ENCODE peak calls at places on chromosomes 3 and 15, in four cellular contexts. One of them, this sample, is unnamed.

GRCh38 chr3:29668233-29668632 is 387.4 kb downstream of the RBMS3 start:
- DNase-seq in trophoblast cell: no peak
- DNase-seq in IMR-90: no peak
- DNase-seq in neuronal stem cell: no peak
- DNase-seq in this sample: no peak

GRCh38 chr15:40062816-40063562 is 24.0 kb upstream of the SRP14 start:
- DNase-seq in IMR-90: no peak
- DNase-seq in neuronal stem cell: no peak
- DNase-seq in trophoblast cell: no peak
- DNase-seq in this sample: no peak

GRCh38 chr3:46007280-46007679 is 11.7 kb upstream of the FYCO1 start:
- DNase-seq in IMR-90: no peak
- DNase-seq in trophoblast cell: no peak
- DNase-seq in neuronal stem cell: no peak
- DNase-seq in this sample: no peak

GRCh38 chr15:71103102-71103676 is 12.1 kb upstream of the THSD4 start:
- DNase-seq in IMR-90: peak; percentile 68
- DNase-seq in trophoblast cell: no peak
- DNase-seq in neuronal stem cell: no peak
- DNase-seq in this sample: no peak

GRCh38 chr3:35338186-35338585 is 301.1 kb upstream of the ARPP21 start:
- DNase-seq in trophoblast cell: no peak
- DNase-seq in neuronal stem cell: no peak
- DNase-seq in IMR-90: no peak
- DNase-seq in this sample: no peak

GRCh38 chr3:144106970-144107369 is 135.3 kb downstream of the DIPK2A start:
- DNase-seq in neuronal stem cell: no peak
- DNase-seq in trophoblast cell: no peak
- DNase-seq in IMR-90: no peak
- DNase-seq in this sample: no peak

GRCh38 chr15:67175643-67176071 is 78.8 kb downstream of the AAGAB start:
- DNase-seq in IMR-90: peak; percentile 69
- DNase-seq in trophoblast cell: peak; percentile 79
- DNase-seq in neuronal stem cell: no peak
- DNase-seq in this sample: no peak

GRCh38 chr3:197371521-197372075 is 73.2 kb upstream of the DLG1 start:
- DNase-seq in IMR-90: no peak
- DNase-seq in trophoblast cell: no peak
- DNase-seq in neuronal stem cell: no peak
- DNase-seq in this sample: no peak

GRCh38 chr3:55621026-55621422 is 133.9 kb upstream of the WNT5A start:
- DNase-seq in neuronal stem cell: no peak
- DNase-seq in IMR-90: no peak
- DNase-seq in trophoblast cell: no peak
- DNase-seq in this sample: no peak
- H2BK120ac ChIP-seq in neuronal stem cell: no peak overlapping the region
- H2BK120ac ChIP-seq in IMR-90: peak overlapping the region; percentile 97
- H2BK120ac ChIP-seq in trophoblast cell: peak overlapping the region; percentile 30
- H2BK120ac ChIP-seq in this sample: no peak overlapping the region

GRCh38 chr3:129657261-129658046 is 51.0 kb upstream of the PLXND1 start:
- DNase-seq in trophoblast cell: no peak
- DNase-seq in neuronal stem cell: no peak
- DNase-seq in IMR-90: peak; percentile 42
- DNase-seq in this sample: no peak
- H2BK120ac ChIP-seq in trophoblast cell: peak overlapping the region; percentile 68
- H2BK120ac ChIP-seq in neuronal stem cell: no peak overlapping the region
- H2BK120ac ChIP-seq in IMR-90: peak overlapping the region; percentile 35
- H2BK120ac ChIP-seq in this sample: no peak overlapping the region

GRCh38 chr15:101068523-101068960 is 149.4 kb downstream of the LRRK1 start:
- DNase-seq in neuronal stem cell: no peak
- DNase-seq in IMR-90: peak; percentile 27
- DNase-seq in trophoblast cell: peak; percentile 81
- DNase-seq in this sample: no peak
- H2BK120ac ChIP-seq in neuronal stem cell: peak overlapping the region; percentile 72
- H2BK120ac ChIP-seq in IMR-90: peak overlapping the region; percentile 93
- H2BK120ac ChIP-seq in trophoblast cell: peak overlapping the region; percentile 87
- H2BK120ac ChIP-seq in this sample: peak overlapping the region; percentile 75

GRCh38 chr3:13689373-13690265 is 140.7 kb downstream of the FBLN2 start:
- DNase-seq in neuronal stem cell: no peak
- DNase-seq in IMR-90: no peak
- DNase-seq in trophoblast cell: no peak
- DNase-seq in this sample: no peak
- H2BK120ac ChIP-seq in neuronal stem cell: no peak overlapping the region
- H2BK120ac ChIP-seq in IMR-90: no peak overlapping the region
- H2BK120ac ChIP-seq in trophoblast cell: no peak overlapping the region
- H2BK120ac ChIP-seq in this sample: no peak overlapping the region

GRCh38 chr3:58009026-58009748 is 965 bp downstream of the FLNB start:
- DNase-seq in trophoblast cell: no peak
- DNase-seq in neuronal stem cell: no peak
- DNase-seq in IMR-90: no peak
- DNase-seq in this sample: peak; percentile 61
- H2BK120ac ChIP-seq in trophoblast cell: peak overlapping the region; percentile 36
- H2BK120ac ChIP-seq in neuronal stem cell: no peak overlapping the region
- H2BK120ac ChIP-seq in IMR-90: peak overlapping the region; percentile 71
- H2BK120ac ChIP-seq in this sample: no peak overlapping the region

GRCh38 chr3:18236726-18237125 is 188.4 kb downstream of the SATB1 start:
- DNase-seq in IMR-90: no peak
- DNase-seq in neuronal stem cell: peak; percentile 44
- DNase-seq in trophoblast cell: no peak
- DNase-seq in this sample: no peak
- H2BK120ac ChIP-seq in IMR-90: no peak overlapping the region
- H2BK120ac ChIP-seq in neuronal stem cell: no peak overlapping the region
- H2BK120ac ChIP-seq in trophoblast cell: no peak overlapping the region
- H2BK120ac ChIP-seq in this sample: no peak overlapping the region

This sample was measured in H9.